ENCODE peak calls at places on chromosomes 6 and 20, in ten cellular contexts. T is AG04449, I is right lobe of liver, Y is left lung, R is cardiac muscle cell, M is breast epithelium, A is PC-9, G is esophagus squamous epithelium, P is osteocyte, N is tibial nerve. K is an unnamed sample.

GRCh38 chr20:2314759-2315439 is 19.1 kb downstream of the TGM3 start:
- DNase-seq in T (peak), I (no peak), Y (no peak), R (peak), M (no peak), A (peak), G (no peak), P (no peak), N (peak), K (peak)

GRCh38 chr6:11909696-11910132 is 102.4 kb upstream of the HIVEP1 start:
- DNase-seq in T (peak), I (no peak), Y (no peak), R (peak), M (no peak), A (no peak), G (no peak), P (no peak), N (no peak), K (no peak)

GRCh38 chr6:136567688-136568087 is 17.5 kb upstream of the MAP7 start:
- DNase-seq in T (no peak), I (no peak), Y (no peak), R (no peak), M (no peak), A (no peak), G (no peak), P (no peak), N (no peak), K (no peak)

GRCh38 chr20:37651932-37652331 is 41.9 kb upstream of the CTNNBL1 start:
- DNase-seq in T (no peak), I (peak), Y (no peak), R (peak), M (no peak), A (no peak), G (no peak), P (no peak), N (no peak), K (no peak)

GRCh38 chr6:17574871-17575560 is 25.1 kb upstream of the FAM8A1 start:
- DNase-seq in T (peak), I (no peak), Y (no peak), R (peak), M (no peak), A (no peak), G (no peak), P (no peak), N (no peak), K (no peak)

GRCh38 chr20:54221383-54221782 is 13.5 kb downstream of the PFDN4 start:
- DNase-seq in T (no peak), I (no peak), Y (no peak), R (no peak), M (no peak), A (peak), G (no peak), P (no peak), N (no peak), K (no peak)

GRCh38 chr6:2560903-2561698 is 189.6 kb downstream of the MYLK4 start:
- DNase-seq in T (no peak), I (no peak), Y (no peak), R (no peak), M (no peak), A (no peak), G (no peak), P (no peak), N (no peak), K (no peak)

GRCh38 chr20:38881806-38882440 is 44.3 kb upstream of the FAM83D start:
- DNase-seq in T (no peak), I (no peak), Y (no peak), R (no peak), M (no peak), A (peak), G (no peak), P (no peak), N (no peak), K (no peak)

GRCh38 chr6:41157323-41157722 is 3.2 kb upstream of the TREML1 start:
- DNase-seq in T (no peak), I (no peak), Y (no peak), R (no peak), M (no peak), A (no peak), G (no peak), P (no peak), N (no peak), K (peak)
- TF ChIP-seq CTCF in T (no peak), I (no peak), Y (no peak), R (no peak), M (no peak), A (no peak), G (no peak), P (no peak), N (no peak), K (no peak)

GRCh38 chr6:117711369-117711768 is 36.1 kb downstream of the NUS1 start:
- DNase-seq in T (no peak), I (no peak), Y (no peak), R (no peak), M (no peak), A (no peak), G (no peak), P (no peak), N (no peak), K (no peak)
- TF ChIP-seq CTCF in T (no peak), I (no peak), Y (no peak), R (no peak), M (no peak), A (no peak), G (no peak), P (no peak), N (no peak), K (no peak)

GRCh38 chr20:5508044-5508443 is 191.3 kb upstream of the PROKR2 start:
- DNase-seq in T (no peak), I (no peak), Y (no peak), R (no peak), M (no peak), A (no peak), G (no peak), P (no peak), N (no peak), K (no peak)

GRCh38 chr20:5509803-5510202 is 193.0 kb upstream of the PROKR2 start:
- DNase-seq in T (no peak), I (no peak), Y (no peak), R (no peak), M (no peak), A (no peak), G (no peak), P (no peak), N (no peak), K (no peak)

DNA sequence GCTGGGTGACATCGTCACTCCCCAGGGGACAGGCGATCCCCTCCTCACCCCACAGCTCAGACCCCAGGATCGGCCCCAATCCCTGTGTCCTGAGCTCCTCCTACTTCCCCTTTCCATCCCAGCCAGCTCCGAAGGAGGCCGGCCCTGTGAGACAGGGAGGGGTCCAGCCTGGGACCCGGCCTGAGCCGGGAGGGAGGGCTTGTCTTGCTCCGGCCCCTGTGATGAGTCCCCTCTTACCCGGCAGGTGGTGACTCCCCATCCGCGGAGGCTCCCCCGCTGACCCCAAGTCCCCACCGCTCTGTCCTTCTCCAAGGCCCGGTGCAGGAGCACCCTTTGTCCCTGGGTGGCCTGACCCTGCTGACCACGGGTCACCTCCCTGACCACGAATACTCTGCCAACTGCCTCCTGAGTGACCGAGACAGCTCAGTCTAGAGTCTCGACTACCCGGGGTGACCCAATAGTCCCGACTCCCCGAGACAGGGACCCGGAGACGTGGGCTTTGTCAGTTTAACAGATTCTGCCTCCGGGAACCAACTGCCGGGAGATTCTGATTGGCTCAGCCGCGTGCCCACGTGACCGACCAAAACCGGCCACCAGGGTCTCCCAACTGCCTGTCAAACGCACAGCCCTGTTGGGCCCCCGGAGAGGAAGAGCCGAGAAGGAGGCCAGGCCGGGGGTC is 187.4 kb upstream of the PROKR2 start:
- DNase-seq in T (no peak), I (peak), Y (peak), R (peak), M (peak), A (no peak), G (no peak), P (no peak), N (peak), K (no peak)
- TF ChIP-seq CTCF in T (no peak), I (no peak), Y (no peak), R (no peak), M (peak), A (no peak), G (no peak), P (no peak), N (no peak), K (no peak)

GRCh38 chr6:150924808-150925654 is 59.5 kb downstream of the MTHFD1L start:
- DNase-seq in T (no peak), I (no peak), Y (no peak), R (peak), M (no peak), A (no peak), G (no peak), P (peak), N (no peak), K (no peak)
- TF ChIP-seq CTCF in T (no peak), I (no peak), Y (no peak), R (no peak), M (no peak), A (no peak), G (no peak), P (no peak), N (no peak), K (no peak)